ENCODE peak calls at places on chromosomes 13 and 19, in four cellular contexts. U, G, Y and N are unnamed samples.
A peak's percentile ranks its signal among the peaks of the same experiment; 100 is the strongest.

GRCh38 chr13:59145381-59145780 is 1018.3 kb downstream of the DIAPH3 start:
- DNase-seq in Y (no peak), U (no peak), G (no peak), N (no peak)

GRCh38 chr19:36686365-36687213 is 823 bp upstream of the ZNF567 start:
- DNase-seq in Y (peak; percentile 19), U (peak; percentile 21), G (peak; percentile 11), N (peak; percentile 40)

GRCh38 chr19:49469828-49470614 is 4.0 kb upstream of the FLT3LG start:
- DNase-seq in U (peak; percentile 53), Y (no peak), G (no peak), N (peak; percentile 70)

GRCh38 chr13:103246581-103247200 is 180.5 kb upstream of the SLC10A2 start:
- DNase-seq in Y (no peak), U (no peak), G (no peak), N (no peak)

GRCh38 chr19:17515408-17516149 is 4.1 kb downstream of the PGLS start:
- DNase-seq in U (no peak), Y (no peak), G (no peak), N (peak; percentile 56)

GRCh38 chr19:17075860-17076538 is 422 bp downstream of the MYO9B start:
- DNase-seq in G (peak; percentile 44), U (peak; percentile 82), Y (peak; percentile 56), N (no peak)

GRCh38 chr13:94119360-94119936 is 360.0 kb downstream of the DCT start:
- DNase-seq in U (no peak), G (no peak), Y (no peak), N (no peak)

GRCh38 chr19:2260341-2260751 is 4.1 kb upstream of the JSRP1 start:
- DNase-seq in U (no peak), Y (no peak), G (no peak), N (no peak)

DNA sequence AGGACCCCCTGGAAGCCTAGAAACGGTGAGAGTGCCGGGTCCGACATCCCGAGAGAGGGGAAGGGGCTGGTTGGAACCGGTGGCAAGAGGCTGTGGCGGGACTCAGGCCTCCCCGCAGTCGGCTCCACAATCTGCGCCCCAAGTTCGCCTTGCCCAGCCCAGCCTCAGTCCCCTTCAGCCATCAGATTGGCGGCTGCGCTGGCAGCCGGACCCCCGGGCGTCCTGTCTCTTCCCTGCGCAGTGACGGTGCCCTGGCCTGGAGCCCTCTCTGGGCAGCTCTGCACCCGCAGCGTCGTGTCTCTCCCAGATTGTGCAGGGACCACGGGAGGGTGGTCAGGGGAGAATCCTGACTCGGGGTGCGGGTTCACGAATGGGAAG is 315 bp downstream of the ZNF492 start:
- DNase-seq in U (no peak), G (no peak), Y (no peak), N (no peak)
- H3K4me3 ChIP-seq in U (no peak overlapping the region), G (peak overlapping the region; percentile 69), Y (no peak overlapping the region), N (no peak overlapping the region)

DNA sequence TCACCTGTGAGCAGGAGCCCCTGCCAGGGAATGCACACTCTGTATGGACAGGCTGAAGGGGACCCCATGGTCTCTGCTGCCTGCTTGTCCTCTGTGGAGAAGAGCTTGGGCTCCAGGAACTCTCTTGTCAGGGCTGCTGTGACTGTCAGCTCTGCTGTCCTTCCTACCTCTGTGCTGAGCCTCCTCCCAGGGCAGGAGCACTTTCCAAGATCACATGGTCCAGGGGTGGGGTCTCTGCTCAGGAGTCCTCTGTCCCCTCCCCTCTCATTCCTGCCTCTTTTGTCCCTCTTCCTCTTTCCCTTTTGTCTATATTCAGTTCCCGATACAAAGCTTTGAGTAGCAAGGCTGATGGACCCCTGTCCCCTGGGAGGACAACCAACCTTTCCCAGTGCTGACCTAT is at the start of gene CEACAM7:
- DNase-seq in Y (no peak), G (no peak), U (peak; percentile 16), N (no peak)
- H3K27me3 ChIP-seq in Y (no peaks in the 10 kb centered on the region), G (no peaks in the 10 kb centered on the region), U (peaks cover 10% of the 10 kb centered on the region), N (no peaks in the 10 kb centered on the region)

DNA sequence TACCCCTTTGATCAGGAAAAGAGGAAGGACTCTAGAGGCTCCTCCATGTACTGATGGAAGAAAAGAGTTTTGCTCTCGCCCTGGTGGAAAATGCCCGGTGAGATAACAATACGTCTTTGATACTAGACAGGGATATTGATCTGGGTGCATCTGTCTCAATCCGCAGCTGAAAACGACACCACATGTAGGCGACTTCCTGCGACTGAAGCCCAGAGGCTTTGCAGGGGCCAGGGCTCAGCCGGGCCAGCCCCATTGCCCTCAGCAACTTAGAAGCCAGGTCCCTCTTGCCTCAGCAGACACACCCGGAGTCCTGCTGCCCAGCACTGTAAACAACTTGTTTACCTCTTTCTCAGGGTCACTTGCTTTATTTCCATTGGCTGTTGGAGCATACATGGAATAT is 409.4 kb downstream of the IRS2 start:
- DNase-seq in U (no peak), Y (no peak), G (no peak), N (no peak)
- H3K4me3 ChIP-seq in U (no peak overlapping the region), Y (no peak overlapping the region), G (no peak overlapping the region), N (no peak overlapping the region)

GRCh38 chr13:111281751-111282311 is 38.6 kb upstream of the TEX29 start:
- DNase-seq in Y (no peak), G (no peak), U (no peak), N (no peak)

GRCh38 chr13:111279253-111279652 is 41.2 kb upstream of the TEX29 start:
- DNase-seq in G (no peak), Y (no peak), U (no peak), N (no peak)

GRCh38 chr13:111280226-111280625 is 40.2 kb upstream of the TEX29 start:
- DNase-seq in U (no peak), Y (no peak), G (no peak), N (no peak)

GRCh38 chr13:111282425-111282824 is 38.0 kb upstream of the TEX29 start:
- DNase-seq in U (no peak), G (no peak), Y (no peak), N (no peak)

GRCh38 chr13:111280666-111281577 is 39.5 kb upstream of the TEX29 start:
- DNase-seq in U (no peak), Y (no peak), G (no peak), N (no peak)
- H3K27me3 ChIP-seq in U (no peaks in the 10 kb centered on the region), Y (no peaks in the 10 kb centered on the region), G (no peaks in the 10 kb centered on the region), N (no peaks in the 10 kb centered on the region)

DNA sequence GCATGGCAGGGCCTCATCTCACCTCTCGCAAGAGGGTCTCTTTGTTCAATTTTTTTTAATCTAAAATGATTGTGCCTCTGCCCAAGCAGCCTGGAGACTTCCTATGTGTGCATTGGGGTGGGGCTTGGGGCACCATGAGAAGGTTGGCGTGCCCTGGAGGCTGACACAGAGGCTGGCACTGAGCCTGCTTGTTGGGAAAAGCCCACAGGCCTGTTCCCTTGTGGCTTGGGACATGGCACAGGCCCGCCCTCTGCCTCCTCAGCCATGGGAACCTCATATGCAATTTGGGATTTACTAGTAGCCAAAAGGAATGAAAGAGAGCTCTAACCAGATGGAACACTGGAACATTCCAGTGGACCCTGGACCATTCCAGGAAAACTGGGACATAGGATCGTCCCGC is 8.0 kb downstream of the FXYD3 start:
- DNase-seq in Y (no peak), G (no peak), U (no peak), N (no peak)
- H3K4me3 ChIP-seq in Y (no peak overlapping the region), G (no peak overlapping the region), U (no peak overlapping the region), N (no peak overlapping the region)

DNA sequence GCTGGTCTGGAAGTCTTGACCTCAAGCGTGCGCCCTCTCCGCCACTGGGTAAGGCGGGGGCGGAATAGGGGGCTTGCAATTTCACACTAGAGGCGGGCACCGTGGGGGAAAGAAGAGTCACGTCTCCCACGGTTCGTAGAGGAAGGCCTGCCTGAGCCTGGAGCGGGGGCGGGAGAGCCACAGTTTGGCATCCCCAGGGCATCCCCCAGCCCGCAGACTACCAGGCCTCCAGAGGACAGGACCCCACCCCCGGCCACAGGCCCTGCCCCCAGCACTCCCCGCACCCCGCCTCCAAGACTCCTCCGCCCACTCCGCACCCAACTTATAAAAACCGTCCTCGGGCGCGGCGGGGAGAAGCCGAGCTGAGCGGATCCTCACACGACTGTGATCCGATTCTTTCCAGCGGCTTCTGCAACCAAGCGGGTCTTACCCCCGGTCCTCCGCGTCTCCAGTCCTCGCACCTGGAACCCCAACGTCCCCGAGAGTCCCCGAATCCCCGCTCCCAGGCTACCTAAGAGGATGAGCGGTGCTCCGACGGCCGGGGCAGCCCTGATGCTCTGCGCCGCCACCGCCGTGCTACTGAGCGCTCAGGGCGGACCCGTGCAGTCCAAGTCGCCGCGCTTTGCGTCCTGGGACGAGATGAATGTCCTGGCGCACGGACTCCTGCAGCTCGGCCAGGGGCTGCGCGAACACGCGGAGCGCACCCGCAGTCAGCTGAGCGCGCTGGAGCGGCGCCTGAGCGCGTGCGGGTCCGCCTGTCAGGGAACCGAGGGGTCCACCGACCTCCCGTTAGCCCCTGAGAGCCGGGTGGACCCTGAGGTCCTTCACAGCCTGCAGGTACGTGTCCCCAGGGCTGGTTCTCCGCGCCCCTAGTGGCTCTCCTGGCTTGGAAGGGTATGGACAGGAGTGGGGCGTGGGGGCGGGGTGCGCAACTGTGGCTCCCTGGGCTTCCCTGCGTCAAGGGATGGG is at the start of gene ANGPTL4:
- DNase-seq in Y (peak; percentile 83), U (peak; percentile 84), G (peak; percentile 36), N (peak; percentile 97)
- H3K27me3 ChIP-seq in Y (peaks cover 56% of the 10 kb centered on the region), U (peaks cover 53% of the 10 kb centered on the region), G (no peaks in the 10 kb centered on the region), N (peaks cover 9% of the 10 kb centered on the region)